ENCODE peak calls at places on chromosome 9, in five cellular contexts. One of them, this sample, is unnamed.

GRCh38 chr9:125854553-125855275 is 107.5 kb downstream of the PBX3 start:
- DNase-seq in IMR-90: peak
- DNase-seq in neuronal stem cell: no peak
- DNase-seq in H1: no peak
- DNase-seq in H9: no peak
- DNase-seq in this sample: peak

GRCh38 chr9:16343249-16344237 is 526.9 kb downstream of the BNC2 start:
- DNase-seq in IMR-90: no peak
- DNase-seq in neuronal stem cell: no peak
- DNase-seq in H1: no peak
- DNase-seq in H9: no peak
- DNase-seq in this sample: peak

GRCh38 chr9:35862328-35862727 is 7.9 kb downstream of the OR13J1 start:
- DNase-seq in IMR-90: no peak
- DNase-seq in neuronal stem cell: no peak
- DNase-seq in H1: no peak
- DNase-seq in H9: no peak
- DNase-seq in this sample: no peak

GRCh38 chr9:8534828-8535227 is 735.2 kb upstream of the DMAC1 start:
- DNase-seq in IMR-90: no peak
- DNase-seq in neuronal stem cell: no peak
- DNase-seq in H1: no peak
- DNase-seq in H9: no peak
- DNase-seq in this sample: no peak

GRCh38 chr9:111975709-111976108 is 79.1 kb downstream of the UGCG start:
- DNase-seq in IMR-90: no peak
- DNase-seq in neuronal stem cell: no peak
- DNase-seq in H1: peak
- DNase-seq in H9: peak
- DNase-seq in this sample: no peak

GRCh38 chr9:4382722-4383317 is 83.0 kb upstream of the GLIS3 start:
- DNase-seq in IMR-90: peak
- DNase-seq in neuronal stem cell: peak
- DNase-seq in H1: no peak
- DNase-seq in H9: no peak
- DNase-seq in this sample: peak

GRCh38 chr9:38018964-38019602 is 49.9 kb downstream of the SHB start:
- DNase-seq in IMR-90: peak
- DNase-seq in neuronal stem cell: peak
- DNase-seq in H1: no peak
- DNase-seq in H9: no peak
- DNase-seq in this sample: peak

GRCh38 chr9:97938081-97938644 is at the start of gene HEMGN:
- DNase-seq in IMR-90: no peak
- DNase-seq in neuronal stem cell: no peak
- DNase-seq in H1: no peak
- DNase-seq in H9: no peak
- DNase-seq in this sample: no peak

GRCh38 chr9:87556039-87556438 is 58.4 kb downstream of the DAPK1 start:
- DNase-seq in IMR-90: no peak
- DNase-seq in neuronal stem cell: no peak
- DNase-seq in H1: no peak
- DNase-seq in H9: no peak
- DNase-seq in this sample: no peak

GRCh38 chr9:126043691-126044090 is 282.9 kb upstream of the MVB12B start:
- DNase-seq in IMR-90: no peak
- DNase-seq in neuronal stem cell: no peak
- DNase-seq in H1: no peak
- DNase-seq in H9: no peak
- DNase-seq in this sample: no peak

GRCh38 chr9:81690251-81690851 is 1.0 kb upstream of the TLE1 start:
- DNase-seq in IMR-90: peak
- DNase-seq in neuronal stem cell: no peak
- DNase-seq in H1: no peak
- DNase-seq in H9: peak
- DNase-seq in this sample: no peak

GRCh38 chr9:33166263-33167083 is 663 bp downstream of the B4GALT1 start:
- DNase-seq in IMR-90: no peak
- DNase-seq in neuronal stem cell: no peak
- DNase-seq in H1: no peak
- DNase-seq in H9: no peak
- DNase-seq in this sample: peak

GRCh38 chr9:76866689-76867088 is 39.2 kb downstream of the PRUNE2 start:
- DNase-seq in IMR-90: peak
- DNase-seq in neuronal stem cell: no peak
- DNase-seq in H1: no peak
- DNase-seq in H9: no peak
- DNase-seq in this sample: peak

GRCh38 chr9:129823163-129823933 is 588 bp downstream of the TOR1A start:
- DNase-seq in IMR-90: peak
- DNase-seq in neuronal stem cell: no peak
- DNase-seq in H1: no peak
- DNase-seq in H9: peak
- DNase-seq in this sample: peak

GRCh38 chr9:68802525-68803015 is 97.5 kb downstream of the PIP5K1B start:
- DNase-seq in IMR-90: no peak
- DNase-seq in neuronal stem cell: no peak
- DNase-seq in H1: no peak
- DNase-seq in H9: no peak
- DNase-seq in this sample: no peak

GRCh38 chr9:115969096-115969495 is 184.5 kb upstream of the PAPPA start:
- DNase-seq in IMR-90: no peak
- DNase-seq in neuronal stem cell: no peak
- DNase-seq in H1: no peak
- DNase-seq in H9: no peak
- DNase-seq in this sample: no peak

DNA sequence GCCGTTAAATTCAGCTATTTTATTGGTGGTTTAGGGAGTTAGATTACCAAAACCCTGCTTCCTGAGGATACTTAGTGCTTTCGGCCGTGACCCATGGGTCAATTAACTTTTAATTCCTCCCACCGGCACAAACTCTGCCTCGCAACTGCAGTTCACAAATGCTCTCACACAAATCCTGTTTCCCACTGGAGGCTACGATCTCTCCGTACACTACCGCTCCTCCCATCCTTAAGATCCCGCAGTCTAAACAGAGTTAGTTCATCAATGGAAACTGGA is 440 bp upstream of the NAIF1 start:
- DNase-seq in IMR-90: no peak
- DNase-seq in neuronal stem cell: no peak
- DNase-seq in H1: no peak
- DNase-seq in H9: no peak
- DNase-seq in this sample: no peak
- H4K8ac ChIP-seq in IMR-90: peak
- H4K8ac ChIP-seq in neuronal stem cell: no peak
- H4K8ac ChIP-seq in H1: peak
- H4K8ac ChIP-seq in H9: no peak
- H4K8ac ChIP-seq in this sample: peak

DNA sequence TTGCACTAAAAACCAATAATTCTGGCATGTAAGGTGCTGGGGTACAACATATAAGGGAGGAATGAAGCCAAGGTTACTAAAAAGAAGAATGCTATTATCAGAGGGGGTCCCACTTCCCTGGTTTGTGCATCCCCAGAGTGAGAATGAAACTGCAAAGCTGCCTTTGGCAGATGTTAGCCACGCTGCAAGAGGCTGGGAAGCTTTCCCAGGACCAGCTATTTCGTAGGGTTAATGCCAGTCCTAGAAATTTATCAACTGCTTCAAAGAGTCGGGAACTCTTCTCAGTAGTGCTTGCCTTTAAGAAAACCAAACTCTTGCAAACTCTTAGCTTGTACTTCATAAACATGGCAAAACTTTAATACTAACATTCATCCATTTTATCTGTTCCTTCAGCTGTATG is 87.5 kb upstream of the NR5A1 start:
- DNase-seq in IMR-90: peak
- DNase-seq in neuronal stem cell: no peak
- DNase-seq in H1: no peak
- DNase-seq in H9: no peak
- DNase-seq in this sample: peak
- H2BK15ac ChIP-seq in IMR-90: no peak
- H2BK15ac ChIP-seq in neuronal stem cell: no peak
- H2BK15ac ChIP-seq in H1: no peak
- H2BK15ac ChIP-seq in H9: no peak
- H2BK15ac ChIP-seq in this sample: no peak

DNA sequence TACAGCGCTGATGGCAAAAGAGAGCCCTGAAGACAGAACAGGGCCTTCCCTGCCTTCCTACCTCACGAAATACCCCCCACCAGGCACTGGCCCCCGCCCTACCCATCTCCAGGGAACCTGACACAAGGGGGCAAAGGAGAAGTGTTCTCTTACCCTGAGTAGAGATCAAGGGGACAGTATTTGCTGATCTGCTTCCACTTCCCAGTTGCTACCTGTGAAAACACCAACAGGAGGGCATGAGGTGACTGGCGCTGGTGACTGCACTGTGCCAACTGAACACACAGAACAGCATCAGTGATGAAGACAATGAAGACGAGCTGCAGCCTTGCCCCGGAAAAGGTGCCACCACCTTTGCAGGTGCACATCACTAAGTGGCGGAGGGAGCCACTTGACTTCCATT is 27.3 kb downstream of the IPPK start:
- DNase-seq in IMR-90: no peak
- DNase-seq in neuronal stem cell: no peak
- DNase-seq in H1: no peak
- DNase-seq in H9: peak
- DNase-seq in this sample: no peak
- H4K91ac ChIP-seq in IMR-90: no peak
- H4K91ac ChIP-seq in neuronal stem cell: no peak
- H4K91ac ChIP-seq in H1: no peak
- H4K91ac ChIP-seq in H9: no peak
- H4K91ac ChIP-seq in this sample: no peak

GRCh38 chr9:113502427-113503008 is 39.0 kb downstream of the RGS3 start:
- DNase-seq in IMR-90: no peak
- DNase-seq in neuronal stem cell: no peak
- DNase-seq in H1: no peak
- DNase-seq in H9: no peak
- DNase-seq in this sample: no peak
- H4K8ac ChIP-seq in IMR-90: no peak
- H4K8ac ChIP-seq in neuronal stem cell: no peak
- H4K8ac ChIP-seq in H1: no peak
- H4K8ac ChIP-seq in H9: no peak
- H4K8ac ChIP-seq in this sample: no peak

GRCh38 chr9:127131871-127132270 is 9.4 kb upstream of the ANGPTL2 start:
- DNase-seq in IMR-90: peak
- DNase-seq in neuronal stem cell: no peak
- DNase-seq in H1: no peak
- DNase-seq in H9: peak
- DNase-seq in this sample: peak
- H2BK15ac ChIP-seq in IMR-90: peak
- H2BK15ac ChIP-seq in neuronal stem cell: no peak
- H2BK15ac ChIP-seq in H1: no peak
- H2BK15ac ChIP-seq in H9: no peak
- H2BK15ac ChIP-seq in this sample: no peak

GRCh38 chr9:128657344-128657704 is 677 bp upstream of the DYNC2I2 start:
- DNase-seq in IMR-90: no peak
- DNase-seq in neuronal stem cell: no peak
- DNase-seq in H1: no peak
- DNase-seq in H9: no peak
- DNase-seq in this sample: no peak

GRCh38 chr9:128651798-128652197 is 4.8 kb downstream of the DYNC2I2 start:
- DNase-seq in IMR-90: no peak
- DNase-seq in neuronal stem cell: no peak
- DNase-seq in H1: no peak
- DNase-seq in H9: no peak
- DNase-seq in this sample: no peak

GRCh38 chr9:128656416-128657343 is at the start of gene DYNC2I2:
- DNase-seq in IMR-90: peak
- DNase-seq in neuronal stem cell: peak
- DNase-seq in H1: peak
- DNase-seq in H9: peak
- DNase-seq in this sample: peak

GRCh38 chr9:128653941-128654340 is 2.7 kb downstream of the DYNC2I2 start:
- DNase-seq in IMR-90: no peak
- DNase-seq in neuronal stem cell: no peak
- DNase-seq in H1: no peak
- DNase-seq in H9: no peak
- DNase-seq in this sample: no peak

DNA sequence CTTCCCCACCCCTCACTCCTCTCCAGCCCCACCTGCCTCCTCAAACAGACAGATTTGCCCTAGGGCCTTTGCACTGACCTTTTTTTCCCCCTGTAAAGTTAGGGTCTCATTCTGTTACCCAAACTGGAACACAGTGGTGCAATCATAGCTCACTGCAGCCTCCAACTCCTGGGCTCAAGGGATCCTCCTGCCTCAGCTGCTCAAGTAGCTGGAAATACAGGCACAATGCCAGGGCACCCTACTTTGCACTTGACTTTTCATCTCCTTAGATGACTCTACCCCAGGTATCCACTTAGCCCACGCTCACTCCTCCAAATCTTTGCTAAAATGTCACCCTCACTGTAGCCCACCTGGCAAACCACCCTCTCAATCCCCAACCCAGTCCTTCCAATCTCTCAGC is 2.2 kb downstream of the DYNC2I2 start:
- DNase-seq in IMR-90: no peak
- DNase-seq in neuronal stem cell: no peak
- DNase-seq in H1: no peak
- DNase-seq in H9: no peak
- DNase-seq in this sample: no peak
- H4K91ac ChIP-seq in IMR-90: no peak
- H4K91ac ChIP-seq in neuronal stem cell: no peak
- H4K91ac ChIP-seq in H1: no peak
- H4K91ac ChIP-seq in H9: no peak
- H4K91ac ChIP-seq in this sample: no peak

GRCh38 chr9:19457694-19458009 is 48.8 kb downstream of the ACER2 start:
- DNase-seq in IMR-90: no peak
- DNase-seq in neuronal stem cell: no peak
- DNase-seq in H1: no peak
- DNase-seq in H9: no peak
- DNase-seq in this sample: no peak

GRCh38 chr9:19464061-19464763 is 55.4 kb downstream of the ACER2 start:
- DNase-seq in IMR-90: no peak
- DNase-seq in neuronal stem cell: no peak
- DNase-seq in H1: no peak
- DNase-seq in H9: no peak
- DNase-seq in this sample: no peak

GRCh38 chr9:19456996-19457693 is 48.3 kb downstream of the ACER2 start:
- DNase-seq in IMR-90: peak
- DNase-seq in neuronal stem cell: peak
- DNase-seq in H1: peak
- DNase-seq in H9: peak
- DNase-seq in this sample: peak

GRCh38 chr9:19461135-19461534 is 52.3 kb downstream of the ACER2 start:
- DNase-seq in IMR-90: no peak
- DNase-seq in neuronal stem cell: no peak
- DNase-seq in H1: no peak
- DNase-seq in H9: no peak
- DNase-seq in this sample: no peak

DNA sequence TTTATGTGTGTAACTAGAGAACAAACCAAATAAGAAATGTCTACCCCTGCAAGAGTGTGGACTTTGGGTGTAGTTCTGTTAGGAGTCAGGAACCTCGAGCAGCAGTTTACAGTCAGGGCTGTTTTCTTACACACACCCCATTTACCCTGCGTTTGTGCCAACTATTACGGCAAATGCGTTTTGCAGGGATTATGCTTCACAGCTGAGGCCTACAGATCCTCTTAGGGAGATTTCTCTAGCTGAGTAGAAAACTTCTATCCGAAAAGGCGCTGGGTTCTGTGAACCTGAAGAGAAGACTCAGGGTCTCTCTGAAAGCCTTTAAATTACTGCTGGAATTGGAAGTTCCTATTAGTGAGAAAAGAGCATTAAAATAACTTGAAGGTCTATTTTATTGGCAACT is 51.4 kb downstream of the ACER2 start:
- DNase-seq in IMR-90: no peak
- DNase-seq in neuronal stem cell: no peak
- DNase-seq in H1: no peak
- DNase-seq in H9: no peak
- DNase-seq in this sample: no peak
- H4K8ac ChIP-seq in IMR-90: no peak
- H4K8ac ChIP-seq in neuronal stem cell: no peak
- H4K8ac ChIP-seq in H1: no peak
- H4K8ac ChIP-seq in H9: no peak
- H4K8ac ChIP-seq in this sample: no peak